ENCODE peak calls at places on chromosomes 5 and 9, in ten cellular contexts. One of them, this sample, is unnamed.
A peak's percentile ranks its signal among the peaks of the same experiment; 100 is the strongest.

GRCh38 chr9:76574171-76574767 is 115.3 kb downstream of the GCNT1 start:
- DNase-seq in sigmoid colon: no peak
- DNase-seq in GM12865: no peak
- DNase-seq in IMR-90: no peak
- DNase-seq in posterior cingulate gyrus: no peak
- DNase-seq in A549: no peak
- DNase-seq in ELR: no peak
- DNase-seq in fibroblast of pulmonary artery: no peak
- DNase-seq in EL: no peak
- DNase-seq in astrocyte of the spinal cord: no peak
- DNase-seq in this sample: no peak

GRCh38 chr9:37339945-37340344 is 82.6 kb upstream of the GRHPR start:
- DNase-seq in posterior cingulate gyrus: no peak
- DNase-seq in EL: no peak
- DNase-seq in astrocyte of the spinal cord: no peak
- DNase-seq in fibroblast of pulmonary artery: no peak
- DNase-seq in GM12865: no peak
- DNase-seq in A549: no peak
- DNase-seq in IMR-90: no peak
- DNase-seq in ELR: no peak
- DNase-seq in sigmoid colon: no peak
- DNase-seq in this sample: no peak

GRCh38 chr5:16712178-16712577 is 95.4 kb upstream of the RETREG1 start:
- DNase-seq in GM12865: no peak
- DNase-seq in sigmoid colon: no peak
- DNase-seq in astrocyte of the spinal cord: no peak
- DNase-seq in fibroblast of pulmonary artery: no peak
- DNase-seq in posterior cingulate gyrus: no peak
- DNase-seq in A549: no peak
- DNase-seq in IMR-90: no peak
- DNase-seq in EL: no peak
- DNase-seq in ELR: no peak
- DNase-seq in this sample: no peak

GRCh38 chr5:175796536-175797499 is 74.6 kb upstream of the CPLX2 start:
- DNase-seq in ELR: peak; percentile 83
- DNase-seq in EL: peak; percentile 75
- DNase-seq in fibroblast of pulmonary artery: peak; percentile 80
- DNase-seq in A549: peak; percentile 74
- DNase-seq in IMR-90: peak; percentile 74
- DNase-seq in sigmoid colon: no peak
- DNase-seq in posterior cingulate gyrus: peak; percentile 30
- DNase-seq in astrocyte of the spinal cord: peak; percentile 83
- DNase-seq in GM12865: peak; percentile 55
- DNase-seq in this sample: peak; percentile 57

GRCh38 chr5:2887401-2888348 is 136.2 kb upstream of the IRX2 start:
- DNase-seq in EL: no peak
- DNase-seq in GM12865: no peak
- DNase-seq in fibroblast of pulmonary artery: no peak
- DNase-seq in sigmoid colon: peak; percentile 36
- DNase-seq in A549: no peak
- DNase-seq in posterior cingulate gyrus: no peak
- DNase-seq in IMR-90: no peak
- DNase-seq in astrocyte of the spinal cord: no peak
- DNase-seq in ELR: no peak
- DNase-seq in this sample: no peak

GRCh38 chr9:7259544-7260241 is 501.9 kb downstream of the KDM4C start:
- DNase-seq in A549: peak; percentile 3
- DNase-seq in ELR: peak; percentile 4
- DNase-seq in IMR-90: no peak
- DNase-seq in EL: no peak
- DNase-seq in posterior cingulate gyrus: no peak
- DNase-seq in GM12865: no peak
- DNase-seq in fibroblast of pulmonary artery: peak; percentile 1
- DNase-seq in sigmoid colon: no peak
- DNase-seq in astrocyte of the spinal cord: no peak
- DNase-seq in this sample: no peak

GRCh38 chr9:129166962-129167557 is 11.0 kb downstream of the IER5L start:
- DNase-seq in fibroblast of pulmonary artery: peak; percentile 73
- DNase-seq in GM12865: no peak
- DNase-seq in astrocyte of the spinal cord: peak; percentile 76
- DNase-seq in EL: peak; percentile 86
- DNase-seq in ELR: peak; percentile 89
- DNase-seq in IMR-90: peak; percentile 80
- DNase-seq in A549: peak; percentile 79
- DNase-seq in posterior cingulate gyrus: no peak
- DNase-seq in sigmoid colon: peak; percentile 92
- DNase-seq in this sample: no peak

GRCh38 chr5:144368556-144368955 is 197.9 kb downstream of the KCTD16 start:
- DNase-seq in astrocyte of the spinal cord: peak; percentile 27
- DNase-seq in fibroblast of pulmonary artery: peak; percentile 44
- DNase-seq in posterior cingulate gyrus: no peak
- DNase-seq in IMR-90: peak; percentile 62
- DNase-seq in GM12865: no peak
- DNase-seq in A549: no peak
- DNase-seq in sigmoid colon: no peak
- DNase-seq in EL: peak; percentile 66
- DNase-seq in ELR: peak; percentile 35
- DNase-seq in this sample: no peak

GRCh38 chr9:106869458-106869857 is 6.5 kb downstream of the ZNF462 start:
- DNase-seq in posterior cingulate gyrus: no peak
- DNase-seq in fibroblast of pulmonary artery: peak; percentile 75
- DNase-seq in GM12865: no peak
- DNase-seq in astrocyte of the spinal cord: peak; percentile 66
- DNase-seq in EL: no peak
- DNase-seq in sigmoid colon: peak; percentile 74
- DNase-seq in ELR: no peak
- DNase-seq in IMR-90: peak; percentile 60
- DNase-seq in A549: no peak
- DNase-seq in this sample: no peak

GRCh38 chr5:106121972-106122605 is 1548.6 kb downstream of the EFNA5 start:
- DNase-seq in astrocyte of the spinal cord: no peak
- DNase-seq in IMR-90: peak; percentile 4
- DNase-seq in posterior cingulate gyrus: no peak
- DNase-seq in fibroblast of pulmonary artery: peak; percentile 19
- DNase-seq in A549: peak; percentile 26
- DNase-seq in sigmoid colon: no peak
- DNase-seq in ELR: peak; percentile 22
- DNase-seq in GM12865: peak; percentile 41
- DNase-seq in EL: no peak
- DNase-seq in this sample: no peak

GRCh38 chr9:99039388-99040182 is 65.3 kb upstream of the TGFBR1 start:
- DNase-seq in ELR: peak; percentile 84
- DNase-seq in posterior cingulate gyrus: no peak
- DNase-seq in fibroblast of pulmonary artery: no peak
- DNase-seq in astrocyte of the spinal cord: no peak
- DNase-seq in sigmoid colon: no peak
- DNase-seq in EL: peak; percentile 66
- DNase-seq in GM12865: no peak
- DNase-seq in A549: no peak
- DNase-seq in IMR-90: peak; percentile 51
- DNase-seq in this sample: no peak

GRCh38 chr5:164094321-164094720 is 588.9 kb downstream of the MAT2B start:
- DNase-seq in IMR-90: no peak
- DNase-seq in fibroblast of pulmonary artery: no peak
- DNase-seq in astrocyte of the spinal cord: no peak
- DNase-seq in GM12865: no peak
- DNase-seq in A549: no peak
- DNase-seq in ELR: no peak
- DNase-seq in EL: no peak
- DNase-seq in sigmoid colon: no peak
- DNase-seq in posterior cingulate gyrus: no peak
- DNase-seq in this sample: no peak

GRCh38 chr5:77262685-77263084 is 52.2 kb downstream of the PDE8B start:
- DNase-seq in fibroblast of pulmonary artery: no peak
- DNase-seq in sigmoid colon: no peak
- DNase-seq in A549: no peak
- DNase-seq in astrocyte of the spinal cord: no peak
- DNase-seq in IMR-90: no peak
- DNase-seq in EL: no peak
- DNase-seq in posterior cingulate gyrus: no peak
- DNase-seq in ELR: no peak
- DNase-seq in GM12865: no peak
- DNase-seq in this sample: no peak

GRCh38 chr9:115326461-115326860 is 208.5 kb upstream of the TNC start:
- DNase-seq in ELR: no peak
- DNase-seq in posterior cingulate gyrus: no peak
- DNase-seq in astrocyte of the spinal cord: no peak
- DNase-seq in IMR-90: no peak
- DNase-seq in fibroblast of pulmonary artery: no peak
- DNase-seq in EL: no peak
- DNase-seq in sigmoid colon: no peak
- DNase-seq in A549: no peak
- DNase-seq in GM12865: no peak
- DNase-seq in this sample: no peak

GRCh38 chr9:107462691-107463090 is 26.9 kb downstream of the KLF4 start:
- DNase-seq in EL: peak; percentile 41
- DNase-seq in ELR: peak; percentile 62
- DNase-seq in sigmoid colon: no peak
- DNase-seq in IMR-90: no peak
- DNase-seq in astrocyte of the spinal cord: no peak
- DNase-seq in A549: no peak
- DNase-seq in GM12865: no peak
- DNase-seq in posterior cingulate gyrus: no peak
- DNase-seq in fibroblast of pulmonary artery: no peak
- DNase-seq in this sample: no peak

GRCh38 chr5:142245776-142246175 is 79.0 kb downstream of the SPRY4 start:
- DNase-seq in ELR: peak; percentile 45
- DNase-seq in A549: no peak
- DNase-seq in astrocyte of the spinal cord: peak; percentile 18
- DNase-seq in GM12865: no peak
- DNase-seq in posterior cingulate gyrus: no peak
- DNase-seq in sigmoid colon: no peak
- DNase-seq in fibroblast of pulmonary artery: peak; percentile 29
- DNase-seq in EL: no peak
- DNase-seq in IMR-90: no peak
- DNase-seq in this sample: no peak

GRCh38 chr9:123049589-123050222 is 16.2 kb downstream of the GPR21 start:
- DNase-seq in GM12865: no peak
- DNase-seq in fibroblast of pulmonary artery: peak; percentile 84
- DNase-seq in EL: peak; percentile 44
- DNase-seq in ELR: no peak
- DNase-seq in sigmoid colon: peak; percentile 62
- DNase-seq in A549: no peak
- DNase-seq in astrocyte of the spinal cord: no peak
- DNase-seq in posterior cingulate gyrus: no peak
- DNase-seq in IMR-90: peak; percentile 24
- DNase-seq in this sample: no peak

GRCh38 chr5:69331528-69332445 is 814 bp downstream of the CCDC125 start:
- DNase-seq in astrocyte of the spinal cord: no peak
- DNase-seq in ELR: no peak
- DNase-seq in IMR-90: no peak
- DNase-seq in sigmoid colon: no peak
- DNase-seq in EL: no peak
- DNase-seq in posterior cingulate gyrus: no peak
- DNase-seq in fibroblast of pulmonary artery: no peak
- DNase-seq in GM12865: peak; percentile 24
- DNase-seq in A549: no peak
- DNase-seq in this sample: no peak

GRCh38 chr9:93336720-93337119 is 114.8 kb upstream of the FAM120A start:
- DNase-seq in sigmoid colon: no peak
- DNase-seq in posterior cingulate gyrus: no peak
- DNase-seq in GM12865: no peak
- DNase-seq in EL: no peak
- DNase-seq in IMR-90: no peak
- DNase-seq in fibroblast of pulmonary artery: no peak
- DNase-seq in A549: no peak
- DNase-seq in ELR: no peak
- DNase-seq in astrocyte of the spinal cord: no peak
- DNase-seq in this sample: no peak

GRCh38 chr9:88268886-88269285 is 119.4 kb upstream of the SPIN1 start:
- DNase-seq in posterior cingulate gyrus: no peak
- DNase-seq in GM12865: no peak
- DNase-seq in A549: no peak
- DNase-seq in astrocyte of the spinal cord: no peak
- DNase-seq in EL: no peak
- DNase-seq in sigmoid colon: no peak
- DNase-seq in ELR: no peak
- DNase-seq in fibroblast of pulmonary artery: no peak
- DNase-seq in IMR-90: no peak
- DNase-seq in this sample: no peak